ENCODE peak calls at places on chromosomes 3 and 15, in ten cellular contexts. One of them, this sample, is unnamed.

GRCh38 chr3:55870576-55870975 is 383.5 kb upstream of the WNT5A start:
- DNase-seq in left ventricle myocardium inferior: no peak
- DNase-seq in left cardiac atrium: no peak
- DNase-seq in stimulated activated naive CD4-positive, alpha-beta T cell: no peak
- DNase-seq in HuH-7: no peak
- DNase-seq in GM23248: no peak
- DNase-seq in tibial nerve: no peak
- DNase-seq in sigmoid colon: no peak
- DNase-seq in activated T-helper 1 cell treated with Interleukin-2 at 50 U/mL for 16 hours: no peak
- DNase-seq in NCI-H1105: peak; percentile 12
- DNase-seq in this sample: no peak

GRCh38 chr15:60362318-60363023 is 35.3 kb downstream of the ANXA2 start:
- DNase-seq in left cardiac atrium: no peak
- DNase-seq in activated T-helper 1 cell treated with Interleukin-2 at 50 U/mL for 16 hours: no peak
- DNase-seq in HuH-7: no peak
- DNase-seq in stimulated activated naive CD4-positive, alpha-beta T cell: no peak
- DNase-seq in NCI-H1105: no peak
- DNase-seq in tibial nerve: no peak
- DNase-seq in GM23248: peak; percentile 95
- DNase-seq in left ventricle myocardium inferior: no peak
- DNase-seq in sigmoid colon: no peak
- DNase-seq in this sample: no peak

GRCh38 chr3:176950743-176951142 is 246.5 kb downstream of the TBL1XR1 start:
- DNase-seq in HuH-7: no peak
- DNase-seq in NCI-H1105: no peak
- DNase-seq in sigmoid colon: no peak
- DNase-seq in left cardiac atrium: no peak
- DNase-seq in tibial nerve: no peak
- DNase-seq in stimulated activated naive CD4-positive, alpha-beta T cell: no peak
- DNase-seq in GM23248: peak; percentile 86
- DNase-seq in left ventricle myocardium inferior: no peak
- DNase-seq in activated T-helper 1 cell treated with Interleukin-2 at 50 U/mL for 16 hours: no peak
- DNase-seq in this sample: no peak

GRCh38 chr3:85567074-85567676 is 608.4 kb downstream of the CADM2 start:
- DNase-seq in NCI-H1105: no peak
- DNase-seq in HuH-7: peak; percentile 1
- DNase-seq in tibial nerve: peak; percentile 60
- DNase-seq in left cardiac atrium: peak; percentile 47
- DNase-seq in GM23248: peak; percentile 61
- DNase-seq in stimulated activated naive CD4-positive, alpha-beta T cell: no peak
- DNase-seq in left ventricle myocardium inferior: peak; percentile 23
- DNase-seq in sigmoid colon: no peak
- DNase-seq in activated T-helper 1 cell treated with Interleukin-2 at 50 U/mL for 16 hours: no peak
- DNase-seq in this sample: peak; percentile 53

GRCh38 chr3:134937256-134938023 is 142.4 kb downstream of the EPHB1 start:
- DNase-seq in NCI-H1105: peak; percentile 86
- DNase-seq in left ventricle myocardium inferior: no peak
- DNase-seq in HuH-7: no peak
- DNase-seq in sigmoid colon: peak; percentile 58
- DNase-seq in GM23248: no peak
- DNase-seq in tibial nerve: no peak
- DNase-seq in left cardiac atrium: no peak
- DNase-seq in stimulated activated naive CD4-positive, alpha-beta T cell: no peak
- DNase-seq in activated T-helper 1 cell treated with Interleukin-2 at 50 U/mL for 16 hours: no peak
- DNase-seq in this sample: peak; percentile 40

GRCh38 chr15:88650556-88650955 is 11.7 kb downstream of the ISG20 start:
- DNase-seq in left ventricle myocardium inferior: no peak
- DNase-seq in NCI-H1105: no peak
- DNase-seq in GM23248: no peak
- DNase-seq in tibial nerve: peak; percentile 3
- DNase-seq in stimulated activated naive CD4-positive, alpha-beta T cell: no peak
- DNase-seq in sigmoid colon: peak; percentile 30
- DNase-seq in HuH-7: no peak
- DNase-seq in left cardiac atrium: no peak
- DNase-seq in activated T-helper 1 cell treated with Interleukin-2 at 50 U/mL for 16 hours: no peak
- DNase-seq in this sample: no peak

GRCh38 chr3:173135059-173135458 is 6.0 kb downstream of the SPATA16 start:
- DNase-seq in left ventricle myocardium inferior: no peak
- DNase-seq in tibial nerve: no peak
- DNase-seq in stimulated activated naive CD4-positive, alpha-beta T cell: no peak
- DNase-seq in left cardiac atrium: no peak
- DNase-seq in NCI-H1105: no peak
- DNase-seq in sigmoid colon: no peak
- DNase-seq in GM23248: no peak
- DNase-seq in activated T-helper 1 cell treated with Interleukin-2 at 50 U/mL for 16 hours: no peak
- DNase-seq in HuH-7: no peak
- DNase-seq in this sample: no peak

GRCh38 chr3:85110393-85110792 is 151.6 kb downstream of the CADM2 start:
- DNase-seq in HuH-7: no peak
- DNase-seq in GM23248: no peak
- DNase-seq in tibial nerve: no peak
- DNase-seq in left ventricle myocardium inferior: no peak
- DNase-seq in sigmoid colon: no peak
- DNase-seq in activated T-helper 1 cell treated with Interleukin-2 at 50 U/mL for 16 hours: no peak
- DNase-seq in NCI-H1105: no peak
- DNase-seq in stimulated activated naive CD4-positive, alpha-beta T cell: no peak
- DNase-seq in left cardiac atrium: no peak
- DNase-seq in this sample: no peak

GRCh38 chr3:10002951-10003350 is 16.3 kb upstream of the EMC3 start:
- DNase-seq in left cardiac atrium: no peak
- DNase-seq in activated T-helper 1 cell treated with Interleukin-2 at 50 U/mL for 16 hours: no peak
- DNase-seq in tibial nerve: no peak
- DNase-seq in HuH-7: no peak
- DNase-seq in NCI-H1105: no peak
- DNase-seq in GM23248: no peak
- DNase-seq in sigmoid colon: peak; percentile 27
- DNase-seq in left ventricle myocardium inferior: no peak
- DNase-seq in stimulated activated naive CD4-positive, alpha-beta T cell: no peak
- DNase-seq in this sample: no peak

GRCh38 chr3:127002195-127003174 is 19.6 kb downstream of the PLXNA1 start:
- DNase-seq in tibial nerve: peak; percentile 74
- DNase-seq in left cardiac atrium: peak; percentile 91
- DNase-seq in activated T-helper 1 cell treated with Interleukin-2 at 50 U/mL for 16 hours: no peak
- DNase-seq in left ventricle myocardium inferior: peak; percentile 90
- DNase-seq in GM23248: peak; percentile 94
- DNase-seq in stimulated activated naive CD4-positive, alpha-beta T cell: no peak
- DNase-seq in sigmoid colon: peak; percentile 93
- DNase-seq in NCI-H1105: no peak
- DNase-seq in HuH-7: no peak
- DNase-seq in this sample: no peak

GRCh38 chr3:189214651-189215050 is 42.9 kb downstream of the TPRG1 start:
- DNase-seq in tibial nerve: no peak
- DNase-seq in GM23248: no peak
- DNase-seq in HuH-7: no peak
- DNase-seq in activated T-helper 1 cell treated with Interleukin-2 at 50 U/mL for 16 hours: no peak
- DNase-seq in NCI-H1105: no peak
- DNase-seq in stimulated activated naive CD4-positive, alpha-beta T cell: no peak
- DNase-seq in left ventricle myocardium inferior: no peak
- DNase-seq in sigmoid colon: no peak
- DNase-seq in left cardiac atrium: no peak
- DNase-seq in this sample: no peak

GRCh38 chr3:43621406-43621973 is 321 bp downstream of the ANO10 start:
- DNase-seq in GM23248: no peak
- DNase-seq in tibial nerve: no peak
- DNase-seq in left ventricle myocardium inferior: no peak
- DNase-seq in left cardiac atrium: no peak
- DNase-seq in stimulated activated naive CD4-positive, alpha-beta T cell: no peak
- DNase-seq in sigmoid colon: no peak
- DNase-seq in activated T-helper 1 cell treated with Interleukin-2 at 50 U/mL for 16 hours: no peak
- DNase-seq in NCI-H1105: no peak
- DNase-seq in HuH-7: no peak
- DNase-seq in this sample: no peak

GRCh38 chr3:16993227-16993626 is 108.5 kb downstream of the PLCL2 start:
- DNase-seq in left cardiac atrium: no peak
- DNase-seq in left ventricle myocardium inferior: no peak
- DNase-seq in sigmoid colon: no peak
- DNase-seq in activated T-helper 1 cell treated with Interleukin-2 at 50 U/mL for 16 hours: no peak
- DNase-seq in NCI-H1105: no peak
- DNase-seq in HuH-7: peak; percentile 46
- DNase-seq in GM23248: peak; percentile 69
- DNase-seq in tibial nerve: no peak
- DNase-seq in stimulated activated naive CD4-positive, alpha-beta T cell: no peak
- DNase-seq in this sample: no peak

GRCh38 chr3:81823882-81824395 is 62.5 kb upstream of the GBE1 start:
- DNase-seq in tibial nerve: no peak
- DNase-seq in left cardiac atrium: no peak
- DNase-seq in GM23248: peak; percentile 46
- DNase-seq in sigmoid colon: no peak
- DNase-seq in left ventricle myocardium inferior: no peak
- DNase-seq in HuH-7: no peak
- DNase-seq in stimulated activated naive CD4-positive, alpha-beta T cell: no peak
- DNase-seq in NCI-H1105: peak; percentile 28
- DNase-seq in activated T-helper 1 cell treated with Interleukin-2 at 50 U/mL for 16 hours: no peak
- DNase-seq in this sample: peak; percentile 68

This sample was measured in NCI-H1092 treated with DMSO at 0.1 percent for 48 hours.